ENCODE peak calls at places on chromosomes 11 and 22, in five cellular contexts. N is GM12878, W is IMR-90, Q is SK-N-SH, X is K562. G is an unnamed sample.
A peak's percentile ranks its signal among the peaks of the same experiment; 100 is the strongest.

GRCh38 chr11:34356918-34357645 is 728 bp downstream of the ABTB2 start:
- DNase-seq in N (no peak), Q (peak; percentile 75), W (peak; percentile 51), X (peak; percentile 19), G (peak; percentile 60)

GRCh38 chr11:17547051-17547577 is at the start of gene OTOG:
- DNase-seq in Q (peak; percentile 42), X (peak; percentile 32), W (no peak), N (no peak), G (no peak)

GRCh38 chr11:61334434-61335354 is 1.7 kb downstream of the TKFC start:
- DNase-seq in N (no peak), Q (no peak), X (no peak), W (peak; percentile 57), G (no peak)

GRCh38 chr11:11279956-11280689 is 72.9 kb downstream of the CSNK2A3 start:
- DNase-seq in N (no peak), W (peak; percentile 67), X (no peak), Q (no peak), G (no peak)

GRCh38 chr11:34105957-34106504 is 602 bp downstream of the NAT10 start:
- DNase-seq in Q (peak; percentile 21), W (peak; percentile 18), N (no peak), X (peak; percentile 22), G (no peak)

GRCh38 chr22:43163241-43163795 is 12.0 kb downstream of the TSPO start:
- DNase-seq in Q (no peak), X (no peak), N (no peak), W (no peak), G (no peak)

GRCh38 chr11:79054636-79055035 is 386.2 kb downstream of the TENM4 start:
- DNase-seq in X (no peak), N (no peak), W (peak; percentile 87), Q (no peak), G (no peak)

GRCh38 chr11:32429477-32429876 is 5.9 kb downstream of the WT1 start:
- DNase-seq in N (no peak), Q (peak; percentile 14), X (no peak), W (no peak), G (no peak)

GRCh38 chr22:45977003-45977395 is at the start of gene WNT7B:
- DNase-seq in N (no peak), W (no peak), X (peak; percentile 13), Q (peak; percentile 53), G (peak; percentile 87)

GRCh38 chr11:109132539-109132938 is 289.5 kb upstream of the C11orf87 start:
- DNase-seq in W (no peak), X (no peak), N (no peak), Q (no peak), G (no peak)

GRCh38 chr11:66478823-66479740 is 1.2 kb upstream of the DPP3 start:
- DNase-seq in Q (peak; percentile 71), N (no peak), W (peak; percentile 20), X (peak; percentile 51), G (peak; percentile 49)

GRCh38 chr22:45335021-45335818 is 25.5 kb downstream of the FAM118A start:
- DNase-seq in X (no peak), N (no peak), Q (peak; percentile 48), W (no peak), G (no peak)

GRCh38 chr11:129237880-129238638 is 45.9 kb upstream of the ARHGAP32 start:
- DNase-seq in X (no peak), N (no peak), W (no peak), Q (no peak), G (no peak)

GRCh38 chr11:27429740-27430451 is 42.7 kb downstream of the LGR4 start:
- DNase-seq in W (peak; percentile 7), Q (peak; percentile 19), X (no peak), N (no peak), G (no peak)

GRCh38 chr11:61160487-61161189 is 588 bp downstream of the VPS37C start:
- DNase-seq in Q (no peak), W (no peak), X (no peak), N (no peak), G (no peak)

GRCh38 chr22:30809086-30809485 is 114.4 kb downstream of the OSBP2 start:
- DNase-seq in Q (no peak), W (peak; percentile 70), X (no peak), N (no peak), G (no peak)

DNA sequence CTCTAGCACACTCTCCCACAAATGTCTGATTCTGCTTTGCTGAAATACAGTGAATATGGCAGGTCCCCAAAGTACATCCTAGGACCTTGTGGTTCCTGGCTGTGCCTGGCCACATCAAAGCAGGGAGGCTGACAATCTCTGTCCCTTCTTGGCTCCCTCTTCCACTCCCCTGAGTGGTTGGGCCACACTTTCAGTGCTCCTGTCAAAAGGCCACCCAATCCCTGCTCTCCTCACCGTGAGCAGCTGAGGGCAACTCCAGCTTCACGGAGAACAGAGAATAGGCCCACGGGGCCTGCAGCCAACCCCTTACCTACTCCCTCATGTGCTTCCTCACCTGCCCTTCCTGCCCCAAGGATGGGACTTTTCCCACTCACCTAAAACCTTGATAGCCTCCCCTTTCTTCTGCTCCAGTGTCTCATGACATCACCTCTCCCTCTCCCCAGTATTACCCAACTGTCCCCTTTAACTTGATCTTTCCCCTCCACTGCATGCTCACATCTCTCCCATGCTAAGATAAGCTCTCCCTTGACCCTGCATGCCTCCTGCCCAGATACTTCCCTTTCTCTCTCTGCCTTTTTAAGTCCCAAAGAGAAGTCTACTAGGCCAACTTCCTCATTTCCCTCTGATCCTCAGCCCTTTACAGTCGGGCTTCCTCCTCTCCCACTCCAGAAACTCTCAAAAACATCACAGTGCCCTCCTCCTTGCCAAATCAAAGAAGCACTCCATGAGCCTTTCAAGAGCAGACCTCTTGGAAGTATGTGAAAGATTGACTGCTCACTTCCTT is 14.7 kb downstream of the CD3E start:
- DNase-seq in Q (no peak), N (no peak), W (no peak), X (no peak), G (no peak)
- H3K4me2 ChIP-seq in Q (no peak overlapping the region), N (no peak overlapping the region), W (no peak overlapping the region), X (peak overlapping the region; percentile 13), G (no peak overlapping the region)

GRCh38 chr11:111335596-111335995 is 37.2 kb downstream of the POU2AF3 start:
- DNase-seq in Q (no peak), X (no peak), W (no peak), N (no peak), G (no peak)
- TF ChIP-seq RCOR1 in Q (no peak), X (no peak), W (no peak), N (no peak), G (no peak)

DNA sequence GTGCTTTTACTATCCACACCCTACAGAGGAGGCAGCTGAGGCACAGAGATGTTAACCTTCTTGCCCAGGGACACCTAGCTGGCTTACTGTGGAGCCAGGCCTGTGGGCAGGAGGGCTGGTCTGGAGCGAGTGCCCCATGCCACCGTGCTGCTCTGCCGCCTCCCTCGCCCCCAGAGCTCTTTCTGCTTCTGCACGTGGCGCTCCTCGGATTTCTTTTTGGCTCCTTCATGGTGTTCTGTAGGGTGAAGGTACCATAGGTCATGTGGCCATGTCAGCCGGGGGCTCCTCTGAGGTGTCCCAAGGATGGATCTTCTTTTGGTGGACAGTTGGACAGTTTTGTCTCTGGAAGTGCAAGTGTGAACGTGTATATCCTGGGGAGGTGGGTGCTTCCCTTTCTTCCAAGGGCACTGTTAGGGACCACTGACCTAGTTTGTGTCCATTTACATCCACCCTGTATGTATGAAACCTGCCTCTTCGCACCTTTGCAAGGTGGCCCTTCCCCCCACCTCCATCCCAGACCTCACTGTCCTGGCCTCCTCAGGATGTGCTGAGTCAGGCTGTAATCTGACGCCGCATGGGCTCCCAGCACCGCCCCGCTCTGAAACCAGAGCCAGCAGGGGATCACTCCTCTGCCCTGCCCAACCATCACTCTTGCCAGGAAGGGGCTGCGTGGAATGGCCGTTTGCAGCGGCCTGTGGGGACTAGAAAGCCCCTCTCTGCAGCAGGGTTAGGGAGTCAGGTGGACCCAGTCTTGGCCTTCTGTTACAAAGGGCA is 31.7 kb downstream of the POLR3H start:
- DNase-seq in Q (no peak), N (no peak), W (peak; percentile 70), X (peak; percentile 83), G (peak; percentile 48)
- H3K4me2 ChIP-seq in Q (no peak overlapping the region), N (no peak overlapping the region), W (peak overlapping the region; percentile 52), X (peak overlapping the region; percentile 61), G (peak overlapping the region; percentile 53)

GRCh38 chr11:86461892-86462291 is 87.2 kb downstream of the CCDC81 start:
- DNase-seq in W (no peak), N (no peak), Q (no peak), X (no peak), G (no peak)

GRCh38 chr11:86458294-86459001 is 83.8 kb downstream of the CCDC81 start:
- DNase-seq in X (no peak), N (no peak), W (no peak), Q (no peak), G (no peak)

GRCh38 chr11:86460461-86461404 is 86.0 kb downstream of the CCDC81 start:
- DNase-seq in X (no peak), N (no peak), Q (no peak), W (peak; percentile 71), G (no peak)

GRCh38 chr11:86459002-86459385 is 84.3 kb downstream of the CCDC81 start:
- DNase-seq in N (no peak), W (peak; percentile 60), Q (no peak), X (no peak), G (no peak)

GRCh38 chr11:86459682-86460460 is 85.2 kb downstream of the CCDC81 start:
- DNase-seq in Q (peak; percentile 14), X (no peak), W (peak; percentile 95), N (no peak), G (peak; percentile 74)
- TF ChIP-seq RCOR1 in Q (no peak), X (no peak), W (no peak), N (no peak), G (no peak)